ENCODE peak calls at places on chromosomes 7 and 10, in four cellular contexts. I, L, J and E are unnamed samples.

GRCh38 chr10:132722980-132723970 is 62.7 kb downstream of the NKX6-2 start:
- DNase-seq in L (no peak), J (no peak), I (no peak), E (no peak)

GRCh38 chr10:62610649-62611229 is 193.8 kb upstream of the ADO start:
- DNase-seq in L (peak; percentile 92), I (peak; percentile 68), J (no peak), E (peak; percentile 19)

GRCh38 chr10:119871881-119872609 is 598 bp downstream of the MCMBP start:
- DNase-seq in I (peak; percentile 77), J (peak; percentile 44), L (peak; percentile 93), E (peak; percentile 85)

GRCh38 chr7:116967254-116967922 is 14.1 kb downstream of the ST7 start:
- DNase-seq in L (no peak), J (no peak), I (no peak), E (no peak)

GRCh38 chr10:76115471-76116155 is 684.2 kb downstream of the LRMDA start:
- DNase-seq in L (no peak), J (no peak), I (no peak), E (no peak)

GRCh38 chr10:58448121-58448935 is 63.1 kb downstream of the TFAM start:
- DNase-seq in I (no peak), J (no peak), L (no peak), E (no peak)

GRCh38 chr7:77269360-77270075 is 69.9 kb upstream of the FGL2 start:
- DNase-seq in J (no peak), I (no peak), L (no peak), E (no peak)

GRCh38 chr10:131657985-131658330 is 242.8 kb upstream of the PPP2R2D start:
- DNase-seq in I (no peak), L (peak; percentile 39), J (peak; percentile 26), E (no peak)

GRCh38 chr7:11193131-11193867 is 219.6 kb downstream of the PHF14 start:
- DNase-seq in J (no peak), I (no peak), L (no peak), E (peak; percentile 11)

GRCh38 chr10:49225218-49225876 is 37.2 kb upstream of the TMEM273 start:
- DNase-seq in L (no peak), I (no peak), J (no peak), E (no peak)

GRCh38 chr7:27174077-27175004 is at the start of gene HOXA10:
- DNase-seq in J (no peak), I (no peak), L (peak; percentile 73), E (no peak)

GRCh38 chr7:141039366-141039765 is 24.6 kb upstream of the MRPS33 start:
- DNase-seq in L (no peak), I (no peak), J (no peak), E (no peak)

GRCh38 chr7:103003004-103003403 is 71.6 kb downstream of the FBXL13 start:
- DNase-seq in J (no peak), L (no peak), I (no peak), E (no peak)

GRCh38 chr10:8193546-8193945 is 139.1 kb downstream of the GATA3 start:
- DNase-seq in J (no peak), L (no peak), I (no peak), E (no peak)

GRCh38 chr10:70920519-70920918 is 32.2 kb upstream of the PCBD1 start:
- DNase-seq in L (peak; percentile 22), I (no peak), J (no peak), E (peak; percentile 60)

GRCh38 chr7:38054199-38054598 is 123.8 kb upstream of the STARD3NL start:
- DNase-seq in J (no peak), L (no peak), I (no peak), E (no peak)

DNA sequence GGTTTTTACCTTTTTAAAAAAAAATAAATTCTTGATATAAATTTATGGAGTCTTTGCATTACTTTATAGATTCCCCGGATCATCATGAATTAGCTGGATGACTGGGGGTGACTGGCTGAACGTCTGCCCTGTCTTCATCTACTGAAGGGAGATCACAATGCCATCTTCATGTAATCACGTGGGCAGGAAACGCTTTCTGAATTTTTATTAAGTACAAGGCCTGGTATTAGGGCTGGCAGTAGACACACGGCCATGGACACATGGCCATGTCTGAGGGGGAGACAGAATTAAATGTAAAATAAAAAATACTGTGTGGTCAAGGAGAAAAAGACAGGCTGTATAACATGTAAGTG is 111.2 kb downstream of the VIPR2 start:
- DNase-seq in I (no peak), L (no peak), J (no peak), E (no peak)
- H3K9me3 ChIP-seq in I (no peaks in the 10 kb centered on the region), L (no peaks in the 10 kb centered on the region), J (no peaks in the 10 kb centered on the region), E (no peaks in the 10 kb centered on the region)

DNA sequence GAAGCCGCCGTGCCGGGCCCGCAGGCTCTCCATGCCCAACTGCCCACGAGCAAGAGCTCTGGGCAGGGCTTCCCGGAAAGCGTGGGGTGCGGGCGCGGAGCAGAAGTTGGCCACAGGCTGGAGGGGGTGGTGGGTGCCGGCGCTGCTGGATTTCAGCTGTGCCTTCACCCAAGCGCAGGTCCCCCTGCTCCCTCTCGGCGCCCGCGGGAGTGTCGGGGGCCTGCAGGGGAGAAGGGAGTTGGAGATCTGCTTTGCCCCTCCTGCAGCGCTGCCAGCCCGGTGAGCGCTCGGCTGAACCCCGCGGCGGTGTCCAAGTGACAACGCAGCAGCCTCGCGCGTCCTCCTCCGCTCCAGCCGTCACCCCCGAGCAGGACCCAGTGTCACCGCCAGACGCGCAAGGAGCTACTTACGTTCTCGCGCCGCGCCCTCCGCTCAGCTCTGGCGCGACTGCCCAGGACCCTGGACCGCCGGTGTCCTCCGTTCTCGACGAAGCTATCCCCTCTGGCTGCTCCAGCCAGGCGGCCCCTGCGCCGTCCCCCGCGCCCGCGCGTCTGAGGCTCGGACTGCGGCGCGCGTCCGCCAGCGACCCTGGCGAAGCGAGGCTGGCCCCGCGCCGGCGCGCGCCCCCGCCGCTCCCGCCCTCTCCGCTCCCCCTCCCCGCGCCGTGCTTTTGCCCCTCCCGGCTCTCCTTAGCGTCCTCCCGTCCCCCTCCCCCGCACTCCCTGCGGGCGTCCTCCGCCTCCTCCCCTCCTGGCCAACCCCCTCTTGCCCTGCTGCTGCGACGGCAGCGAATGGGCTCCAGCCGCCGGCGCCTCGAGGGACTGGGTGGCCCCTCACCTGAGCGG is at the start of gene NRCAM:
- DNase-seq in I (no peak), L (peak; percentile 80), J (no peak), E (peak; percentile 93)
- H3K27me3 ChIP-seq in I (no peaks in the 10 kb centered on the region), L (peaks cover 82% of the 10 kb centered on the region), J (peaks cover 71% of the 10 kb centered on the region), E (no peaks in the 10 kb centered on the region)

GRCh38 chr7:45092100-45092930 is 3.5 kb upstream of the NACAD start:
- DNase-seq in I (no peak), L (no peak), J (no peak), E (no peak)
- H3K27ac ChIP-seq in I (no peak overlapping the region), L (no peak overlapping the region), J (no peak overlapping the region), E (no peak overlapping the region)

GRCh38 chr7:63023182-63023787 is 975.4 kb upstream of the ZNF722 start:
- DNase-seq in J (no peak), L (no peak), I (no peak), E (no peak)

GRCh38 chr7:63025815-63026214 is 972.8 kb upstream of the ZNF722 start:
- DNase-seq in J (no peak), L (no peak), I (no peak), E (no peak)

GRCh38 chr7:63028376-63029206 is 970.1 kb upstream of the ZNF722 start:
- DNase-seq in J (no peak), I (no peak), L (no peak), E (no peak)

GRCh38 chr7:63027075-63027474 is 971.6 kb upstream of the ZNF722 start:
- DNase-seq in J (no peak), L (no peak), I (no peak), E (no peak)

GRCh38 chr7:63024446-63024845 is 974.2 kb upstream of the ZNF722 start:
- DNase-seq in J (no peak), I (no peak), L (no peak), E (no peak)
- H3K9me3 ChIP-seq in J (no peaks in the 10 kb centered on the region), I (peaks cover 18% of the 10 kb centered on the region), L (peaks cover 73% of the 10 kb centered on the region), E (no peaks in the 10 kb centered on the region)

GRCh38 chr7:138668946-138669345 is 32.2 kb downstream of the SVOPL start:
- DNase-seq in L (no peak), J (no peak), I (no peak), E (no peak)
- H3K27me3 ChIP-seq in L (peaks cover 18% of the 10 kb centered on the region), J (no peaks in the 10 kb centered on the region), I (no peaks in the 10 kb centered on the region), E (no peaks in the 10 kb centered on the region)